ENCODE peak calls at places on chromosomes 4 and X, in ten cellular contexts. Q is body of pancreas, A is heart left ventricle, J is ovary, R is kidney epithelial cell, T is GM23338, H is tibial artery, V is lung, M is IMR-90, F is A673. D is an unnamed sample. For H3K27me3, the result is how much of the 10 kb centered on the place peaks cover.

GRCh38 chrX:44748014-44748413 is 95.8 kb upstream of the DUSP21 start:
- DNase-seq in Q (no peak), A (no peak), J (no peak), R (peak), T (no peak), H (no peak), V (no peak), M (no peak), F (peak), D (peak)

GRCh38 chr4:57504139-57504538 is 394.0 kb upstream of the IGFBP7 start:
- DNase-seq in Q (peak), A (no peak), J (no peak), R (no peak), T (no peak), H (no peak), V (no peak), M (no peak), F (no peak), D (no peak)

GRCh38 chr4:6291784-6292297 is 22.2 kb downstream of the WFS1 start:
- DNase-seq in Q (no peak), A (no peak), J (no peak), R (no peak), T (no peak), H (no peak), V (no peak), M (no peak), F (no peak), D (no peak)

GRCh38 chrX:38138157-38138556 is 82.5 kb downstream of the SRPX start:
- DNase-seq in Q (no peak), A (no peak), J (no peak), R (no peak), T (no peak), H (no peak), V (no peak), M (no peak), F (no peak), D (no peak)

GRCh38 chr4:102732678-102733445 is 27.9 kb downstream of the MANBA start:
- DNase-seq in Q (no peak), A (no peak), J (no peak), R (no peak), T (no peak), H (no peak), V (no peak), M (no peak), F (no peak), D (no peak)

GRCh38 chr4:121428721-121429120 is 47.9 kb upstream of the QRFPR start:
- DNase-seq in Q (no peak), A (no peak), J (no peak), R (peak), T (no peak), H (no peak), V (no peak), M (peak), F (no peak), D (peak)

GRCh38 chr4:93317046-93317445 is 511.5 kb upstream of the ATOH1 start:
- DNase-seq in Q (no peak), A (no peak), J (no peak), R (no peak), T (no peak), H (no peak), V (no peak), M (no peak), F (peak), D (no peak)

GRCh38 chr4:105280338-105280809 is 133.7 kb downstream of the TET2 start:
- DNase-seq in Q (no peak), A (no peak), J (no peak), R (peak), T (no peak), H (no peak), V (no peak), M (peak), F (peak), D (peak)

GRCh38 chr4:73831569-73831968 is 4.9 kb upstream of the CXCL6 start:
- DNase-seq in Q (no peak), A (no peak), J (no peak), R (no peak), T (no peak), H (no peak), V (no peak), M (no peak), F (no peak), D (no peak)

GRCh38 chr4:159390648-159391047 is 287.8 kb downstream of the RAPGEF2 start:
- DNase-seq in Q (no peak), A (no peak), J (no peak), R (peak), T (no peak), H (no peak), V (no peak), M (peak), F (peak), D (peak)

GRCh38 chrX:19678941-19679340 is 163.6 kb upstream of the MAP3K15 start:
- DNase-seq in Q (no peak), A (no peak), J (no peak), R (no peak), T (no peak), H (no peak), V (no peak), M (no peak), F (no peak), D (peak)

GRCh38 chr4:40629401-40630334 is at the start of gene RBM47:
- DNase-seq in Q (peak), A (peak), J (peak), R (no peak), T (peak), H (peak), V (peak), M (peak), F (peak), D (peak)

GRCh38 chrX:120813982-120814381 is 61.7 kb downstream of the CT47B1 start:
- DNase-seq in Q (no peak), A (no peak), J (no peak), R (no peak), T (peak), H (no peak), V (no peak), M (no peak), F (no peak), D (no peak)

GRCh38 chrX:17499512-17499911 is 124.5 kb downstream of the NHS start:
- DNase-seq in Q (no peak), A (no peak), J (no peak), R (no peak), T (peak), H (no peak), V (no peak), M (no peak), F (no peak), D (no peak)

GRCh38 chr4:174873931-174874330 is 44.2 kb upstream of the ADAM29 start:
- DNase-seq in Q (no peak), A (no peak), J (no peak), R (no peak), T (peak), H (no peak), V (no peak), M (no peak), F (peak), D (peak)

GRCh38 chrX:54550821-54551220 is 20.8 kb downstream of the GNL3L start:
- DNase-seq in Q (no peak), A (no peak), J (no peak), R (no peak), T (no peak), H (no peak), V (no peak), M (no peak), F (no peak), D (no peak)

GRCh38 chrX:10034740-10035260 is 67.6 kb downstream of the CLDN34 start:
- DNase-seq in Q (no peak), A (no peak), J (no peak), R (no peak), T (no peak), H (no peak), V (no peak), M (no peak), F (no peak), D (no peak)

GRCh38 chrX:150926791-150927190 is 28.3 kb upstream of the CD99L2 start:
- DNase-seq in Q (no peak), A (no peak), J (no peak), R (no peak), T (no peak), H (no peak), V (no peak), M (no peak), F (no peak), D (no peak)

GRCh38 chr4:89834486-89835209 is 2.3 kb downstream of the SNCA start:
- DNase-seq in Q (no peak), A (no peak), J (no peak), R (no peak), T (no peak), H (no peak), V (no peak), M (no peak), F (no peak), D (no peak)

GRCh38 chr4:168562021-168562691 is 65.3 kb downstream of the PALLD start:
- DNase-seq in Q (no peak), A (no peak), J (no peak), R (no peak), T (no peak), H (no peak), V (no peak), M (peak), F (peak), D (peak)

GRCh38 chrX:15877380-15877779 is 22.8 kb upstream of the AP1S2 start:
- DNase-seq in Q (no peak), A (no peak), J (no peak), R (no peak), T (no peak), H (no peak), V (no peak), M (peak), F (no peak), D (peak)

GRCh38 chrX:3728454-3728853 is 15.0 kb upstream of the PRKX start:
- DNase-seq in Q (no peak), A (no peak), J (no peak), R (no peak), T (no peak), H (no peak), V (no peak), M (peak), F (no peak), D (peak)

GRCh38 chr4:76539979-76540378 is 105.0 kb downstream of the SHROOM3 start:
- DNase-seq in Q (no peak), A (no peak), J (no peak), R (peak), T (no peak), H (no peak), V (no peak), M (no peak), F (peak), D (no peak)

GRCh38 chr4:87679449-87680169 is 29.5 kb downstream of the DMP1 start:
- DNase-seq in Q (peak), A (peak), J (peak), R (peak), T (peak), H (peak), V (no peak), M (peak), F (peak), D (peak)

GRCh38 chr4:107312366-107312765 is 276.3 kb upstream of the DKK2 start:
- DNase-seq in Q (no peak), A (no peak), J (no peak), R (no peak), T (no peak), H (no peak), V (no peak), M (peak), F (no peak), D (no peak)

GRCh38 chr4:185304944-185305690 is 90.6 kb downstream of the LRP2BP start:
- DNase-seq in Q (peak), A (no peak), J (no peak), R (no peak), T (peak), H (no peak), V (peak), M (peak), F (peak), D (no peak)

GRCh38 chr4:118867311-118868067 is 21.2 kb upstream of the SYNPO2 start:
- DNase-seq in Q (no peak), A (no peak), J (no peak), R (no peak), T (no peak), H (no peak), V (no peak), M (peak), F (no peak), D (no peak)

GRCh38 chr4:1009647-1010521 is 1.5 kb upstream of the FGFRL1 start:
- DNase-seq in Q (peak), A (peak), J (peak), R (no peak), T (peak), H (peak), V (peak), M (peak), F (peak), D (no peak)

GRCh38 chr4:1010522-1011021 is 854 bp upstream of the FGFRL1 start:
- DNase-seq in Q (peak), A (peak), J (peak), R (no peak), T (peak), H (peak), V (peak), M (peak), F (peak), D (peak)

GRCh38 chr4:1006856-1007255 is 4.6 kb upstream of the FGFRL1 start:
- DNase-seq in Q (no peak), A (no peak), J (no peak), R (no peak), T (no peak), H (no peak), V (no peak), M (no peak), F (no peak), D (no peak)

GRCh38 chr4:1011022-1011694 is at the start of gene FGFRL1:
- DNase-seq in Q (peak), A (peak), J (peak), R (no peak), T (peak), H (peak), V (peak), M (peak), F (peak), D (peak)

DNA sequence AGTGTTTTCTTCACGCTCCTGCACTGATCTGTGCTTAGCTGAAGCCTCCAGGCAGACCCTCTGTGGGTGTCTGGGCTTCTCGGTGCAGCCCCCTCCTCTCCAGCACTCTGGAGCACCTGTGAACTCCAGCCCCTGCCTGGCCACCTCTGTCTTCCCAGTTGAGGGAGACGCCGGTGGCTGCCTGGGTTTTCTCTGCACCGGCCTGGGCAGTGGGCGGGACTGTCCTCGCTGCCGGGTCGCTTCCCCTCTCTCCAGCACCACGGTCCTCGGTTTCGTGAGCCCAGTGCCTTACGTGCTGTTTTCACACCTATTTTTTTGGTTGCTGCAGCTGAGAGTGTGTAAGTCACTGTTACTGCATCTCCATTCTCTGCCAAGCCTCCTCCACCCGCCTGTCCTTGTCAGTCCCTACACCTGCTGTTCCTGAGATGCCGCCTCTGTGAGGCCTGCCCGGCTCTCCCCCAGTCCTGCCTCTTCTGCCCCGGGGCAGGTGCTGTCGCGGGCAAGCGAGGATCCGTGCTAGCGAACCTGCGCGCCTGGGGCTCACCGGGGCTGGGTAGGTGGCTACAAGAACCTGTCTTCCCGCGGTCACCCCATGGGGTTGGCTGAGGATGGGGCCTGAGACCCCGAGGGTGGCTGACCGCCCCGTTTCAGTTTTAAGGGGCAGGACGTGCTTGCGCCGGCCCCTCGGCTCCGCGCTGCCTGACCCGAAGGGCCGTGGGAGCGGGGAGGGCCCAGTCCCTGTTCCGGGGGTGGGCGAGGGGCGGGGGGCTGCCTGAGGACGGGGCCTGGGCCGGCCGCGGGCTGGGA is 2.4 kb upstream of the FGFRL1 start:
- DNase-seq in Q (peak), A (no peak), J (peak), R (no peak), T (peak), H (peak), V (peak), M (no peak), F (no peak), D (no peak)
- H3K27me3 ChIP-seq in Q (under half), A (under half), J (under half), R (under half), T (half or more), H (under half), V (under half), M (under half), F (under half), D (under half)

DNA sequence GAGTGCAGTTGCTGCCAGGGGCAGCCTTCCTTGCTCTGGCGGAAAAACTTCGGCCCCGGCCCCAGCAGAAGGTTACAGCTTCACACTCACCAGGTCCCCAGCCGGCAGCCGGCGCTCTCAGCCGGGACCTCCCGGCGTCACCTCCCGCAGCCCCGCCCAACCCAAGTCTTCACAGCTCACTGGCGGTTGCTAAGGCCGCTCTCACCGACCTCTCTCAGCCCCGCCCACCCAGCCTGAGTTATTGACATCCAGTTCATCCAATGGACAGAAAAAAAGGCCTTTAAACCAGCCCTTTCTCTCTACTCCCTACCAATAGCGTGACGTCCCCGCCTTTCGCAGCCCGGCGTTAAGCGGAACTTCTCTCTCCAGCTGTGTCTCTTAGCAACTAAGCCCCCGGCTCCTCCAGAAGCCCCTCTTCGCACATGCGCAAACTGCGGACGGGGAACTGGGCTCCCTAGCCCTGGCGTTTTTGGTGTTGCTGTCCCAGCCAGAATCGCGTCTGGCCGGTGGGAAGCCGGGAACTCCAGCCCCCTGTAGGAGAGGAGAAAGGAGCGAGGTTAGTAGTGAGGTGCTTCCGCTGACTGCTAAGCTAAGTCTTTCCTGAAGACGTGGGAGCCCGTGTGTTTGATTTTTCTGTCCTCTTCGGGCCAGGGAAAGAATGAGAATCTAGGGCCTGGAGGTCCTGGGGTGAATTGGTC is at the start of gene BBS12:
- DNase-seq in Q (peak), A (peak), J (peak), R (peak), T (peak), H (peak), V (peak), M (peak), F (peak), D (peak)
- TF ChIP-seq CTCF in Q (no peak), A (peak), J (no peak), R (peak), T (peak), H (no peak), V (peak), M (peak), F (peak), D (peak)

GRCh38 chrX:155263854-155264628 is at the start of gene RAB39B:
- DNase-seq in Q (peak), A (peak), J (peak), R (peak), T (peak), H (peak), V (peak), M (peak), F (peak), D (peak)

GRCh38 chrX:155259752-155260151 is 4.5 kb downstream of the RAB39B start:
- DNase-seq in Q (no peak), A (no peak), J (no peak), R (no peak), T (no peak), H (no peak), V (no peak), M (no peak), F (no peak), D (no peak)

GRCh38 chrX:155266446-155266845 is 2.2 kb upstream of the RAB39B start:
- DNase-seq in Q (no peak), A (no peak), J (no peak), R (no peak), T (no peak), H (no peak), V (no peak), M (no peak), F (no peak), D (no peak)

DNA sequence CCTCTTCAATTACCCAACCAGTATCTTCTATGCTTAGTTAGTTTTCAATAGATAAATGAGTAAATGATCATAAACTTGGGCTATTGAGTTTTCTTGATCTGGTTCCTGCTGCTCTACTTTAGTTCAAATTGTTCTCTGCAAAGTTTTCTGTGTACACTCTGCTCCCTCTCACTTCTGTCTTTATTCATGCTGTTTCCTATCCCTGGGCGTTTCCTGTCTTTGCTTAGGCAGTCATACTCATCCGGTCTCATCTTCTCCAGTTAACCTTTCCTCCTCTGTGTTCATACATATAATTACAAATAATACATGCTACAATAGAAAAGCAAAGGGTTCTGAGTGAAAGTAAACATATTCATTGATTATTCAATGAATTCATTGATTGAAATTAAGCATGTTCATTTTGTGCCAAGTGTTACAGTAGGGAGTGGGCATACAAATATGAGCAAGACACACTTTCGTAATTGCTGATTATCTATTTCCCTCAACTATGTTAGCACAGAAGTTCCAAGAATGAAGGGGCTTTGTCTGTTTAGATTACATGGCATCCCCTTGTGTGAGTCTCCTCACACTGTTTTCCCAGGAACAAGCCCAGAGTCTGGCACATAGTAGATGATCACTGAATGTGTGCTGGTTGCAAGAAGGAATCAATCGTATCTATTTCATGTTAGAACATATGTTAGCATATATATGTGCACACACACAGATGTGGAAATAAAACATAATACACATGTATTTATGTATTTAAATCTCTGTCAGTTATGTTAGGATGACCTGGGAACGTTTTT is 1.1 kb downstream of the RAB39B start:
- DNase-seq in Q (no peak), A (no peak), J (no peak), R (no peak), T (no peak), H (no peak), V (no peak), M (no peak), F (no peak), D (no peak)
- H3K4me3 ChIP-seq in Q (no peak), A (no peak), J (no peak), R (no peak), T (peak), H (no peak), V (no peak), M (no peak), F (no peak), D (no peak)

DNA sequence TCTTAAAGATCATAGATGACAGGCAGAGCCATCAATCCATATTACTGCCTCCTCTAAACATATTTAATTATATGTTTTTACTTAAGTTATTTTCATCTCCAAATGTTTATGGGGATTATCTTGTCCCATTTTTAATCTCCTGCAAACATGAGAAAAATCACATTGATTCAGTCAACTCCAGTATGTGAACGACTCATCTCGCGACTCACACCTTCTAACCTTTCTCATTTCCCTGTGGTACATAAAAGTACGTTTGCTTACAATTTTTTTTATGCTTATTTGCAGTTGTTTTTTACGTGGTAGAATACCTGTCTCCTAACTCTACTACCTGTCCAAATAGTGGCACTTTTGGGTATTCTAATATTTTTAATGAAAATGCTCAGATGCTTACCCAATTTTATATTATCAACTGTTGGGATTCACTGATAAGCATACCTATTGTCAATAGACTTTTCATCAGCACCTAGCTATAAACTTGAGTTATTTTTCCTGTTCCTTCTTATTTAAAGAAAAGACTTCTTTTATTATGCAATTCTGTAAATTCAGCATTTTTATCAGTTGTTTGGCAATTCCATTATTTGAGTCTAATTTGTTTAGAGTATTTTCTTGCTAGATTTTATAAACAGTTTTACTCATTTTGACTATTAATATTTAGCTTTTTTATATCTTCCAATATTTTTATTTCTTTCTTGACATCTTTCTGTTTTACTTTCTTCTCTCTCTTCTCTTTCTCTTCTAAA is 276.6 kb downstream of the ANK2 start:
- DNase-seq in Q (no peak), A (no peak), J (no peak), R (no peak), T (no peak), H (no peak), V (no peak), M (no peak), F (no peak), D (peak)
- H3K27me3 ChIP-seq in Q (under half), A (under half), J (under half), R (under half), T (under half), H (under half), V (under half), M (under half), F (under half), D (under half)

D was measured in bronchial epithelial cell.